ENCODE peak calls at places on chromosomes 5 and 9, in four cellular contexts. F, U, K and R are unnamed samples.

GRCh38 chr5:143635146-143635752 is 176.7 kb upstream of the HMHB1 start:
- DNase-seq in F (peak; percentile 63), U (no peak), K (no peak), R (peak; percentile 34)

GRCh38 chr9:129175825-129176633 is 2.0 kb downstream of the IER5L start:
- DNase-seq in F (peak; percentile 85), U (peak; percentile 90), K (peak; percentile 91), R (peak; percentile 91)

GRCh38 chr9:75065513-75065912 is 22.4 kb downstream of the NMRK1 start:
- DNase-seq in F (no peak), U (no peak), K (no peak), R (no peak)

GRCh38 chr9:120289091-120289490 is 290.9 kb downstream of the CDK5RAP2 start:
- DNase-seq in F (no peak), U (no peak), K (no peak), R (no peak)

GRCh38 chr5:14003513-14003912 is 59.0 kb upstream of the DNAH5 start:
- DNase-seq in F (no peak), U (no peak), K (no peak), R (no peak)

GRCh38 chr9:128274245-128274644 is 1.6 kb downstream of the GOLGA2 start:
- DNase-seq in F (no peak), U (no peak), K (no peak), R (no peak)

GRCh38 chr5:52603742-52604141 is 184.0 kb upstream of the ITGA1 start:
- DNase-seq in F (no peak), U (no peak), K (no peak), R (no peak)

GRCh38 chr5:74009502-74009901 is 383.5 kb downstream of the ARHGEF28 start:
- DNase-seq in F (no peak), U (no peak), K (no peak), R (no peak)

GRCh38 chr5:143930561-143930960 is 118.6 kb downstream of the HMHB1 start:
- DNase-seq in F (no peak), U (no peak), K (no peak), R (no peak)

GRCh38 chr9:137605146-137606004 is at the start of gene ARRDC1:
- DNase-seq in F (peak; percentile 91), U (peak; percentile 98), K (peak; percentile 99), R (peak; percentile 91)
- TF ChIP-seq CTCF in F (no peak), U (no peak), K (no peak), R (no peak)

GRCh38 chr9:95575796-95576195 is 59.0 kb upstream of the PTCH1 start:
- DNase-seq in F (no peak), U (no peak), K (no peak), R (no peak)

GRCh38 chr9:95572370-95573151 is 55.8 kb upstream of the PTCH1 start:
- DNase-seq in F (no peak), U (no peak), K (no peak), R (peak; percentile 94)

GRCh38 chr9:95573463-95573862 is 56.7 kb upstream of the PTCH1 start:
- DNase-seq in F (no peak), U (no peak), K (no peak), R (no peak)

GRCh38 chr9:95574866-95575553 is 58.2 kb upstream of the PTCH1 start:
- DNase-seq in F (no peak), U (no peak), K (no peak), R (no peak)

DNA sequence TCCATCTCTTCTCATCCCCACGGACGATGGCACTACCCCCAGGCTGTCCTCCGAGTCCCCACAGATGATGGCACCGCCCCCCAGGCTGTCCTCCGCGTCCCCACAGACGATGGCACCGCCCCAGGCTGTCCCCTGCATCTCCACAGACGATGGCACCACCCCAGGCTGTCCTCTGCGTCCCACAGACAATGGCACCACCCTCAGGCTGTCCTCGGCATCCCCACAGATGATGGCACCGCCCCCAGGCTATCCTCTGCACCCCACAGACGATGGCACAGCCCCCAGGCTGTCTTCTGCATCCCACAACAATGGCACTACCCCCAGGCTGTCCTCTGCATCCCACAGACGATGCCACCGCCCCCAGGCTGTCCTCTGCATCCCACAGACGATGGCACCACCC is 57.4 kb upstream of the PTCH1 start:
- DNase-seq in F (no peak), U (no peak), K (no peak), R (no peak)
- TF ChIP-seq CTCF in F (no peak), U (no peak), K (no peak), R (no peak)

DNA sequence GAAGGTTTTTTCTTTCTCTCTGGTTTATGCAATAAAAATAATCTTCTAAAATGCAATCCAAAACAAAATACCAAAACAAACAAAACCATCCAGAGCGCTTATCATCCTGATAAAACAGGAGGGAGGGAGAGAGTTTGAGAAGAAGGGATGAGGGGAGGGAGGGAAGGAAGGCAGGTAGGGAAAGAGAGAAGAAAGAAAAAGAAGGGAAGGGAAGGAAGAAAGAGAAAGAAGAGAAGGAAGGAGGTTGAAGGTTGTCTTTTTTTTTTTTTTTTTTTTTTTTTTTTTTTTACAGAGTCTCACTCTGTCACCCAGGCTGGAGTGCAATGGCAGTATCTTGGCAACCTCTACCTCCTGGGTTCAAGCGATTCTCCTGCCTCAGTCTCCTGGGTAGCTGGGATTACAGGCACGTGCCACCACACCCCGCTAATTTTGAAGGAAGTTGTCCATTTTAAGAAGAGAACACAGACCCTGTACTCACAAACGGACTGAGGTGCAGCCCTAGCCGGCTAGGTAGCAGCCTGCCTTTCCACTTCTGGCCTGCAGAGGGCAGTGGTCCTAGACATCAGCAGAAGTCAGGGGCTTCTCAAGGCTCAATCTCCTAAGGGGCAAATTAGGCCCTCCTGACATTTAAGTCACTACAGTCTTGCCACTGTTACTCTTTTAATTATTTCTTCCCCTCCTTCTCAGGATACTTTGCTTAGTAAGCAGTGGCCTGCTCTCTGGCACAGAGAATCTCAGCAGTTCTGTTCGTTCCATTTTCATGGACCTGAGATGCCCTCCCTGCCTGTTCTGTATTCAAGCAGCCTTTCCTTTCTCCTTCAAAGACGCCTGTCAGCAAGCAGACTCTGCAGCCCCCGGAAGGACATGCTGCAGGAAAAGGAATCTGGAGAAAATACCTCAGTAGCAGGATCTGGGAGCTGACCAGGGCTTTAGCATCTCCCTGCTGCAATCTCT is 76.4 kb downstream of the EPB41L4B start:
- DNase-seq in F (peak; percentile 74), U (peak; percentile 76), K (peak; percentile 87), R (peak; percentile 57)
- TF ChIP-seq CTCF in F (peak; percentile 74), U (peak; percentile 95), K (peak; percentile 83), R (peak; percentile 98)

GRCh38 chr5:66658516-66658915 is 62.3 kb downstream of the MAST4 start:
- DNase-seq in F (no peak), U (no peak), K (no peak), R (no peak)
- TF ChIP-seq CTCF in F (no peak), U (no peak), K (no peak), R (no peak)

GRCh38 chr9:81848472-81848871 is 79.8 kb upstream of the SPATA31D4 start:
- DNase-seq in F (peak; percentile 44), U (no peak), K (no peak), R (peak; percentile 43)
- TF ChIP-seq CTCF in F (peak; percentile 59), U (peak; percentile 37), K (no peak), R (peak; percentile 67)

DNA sequence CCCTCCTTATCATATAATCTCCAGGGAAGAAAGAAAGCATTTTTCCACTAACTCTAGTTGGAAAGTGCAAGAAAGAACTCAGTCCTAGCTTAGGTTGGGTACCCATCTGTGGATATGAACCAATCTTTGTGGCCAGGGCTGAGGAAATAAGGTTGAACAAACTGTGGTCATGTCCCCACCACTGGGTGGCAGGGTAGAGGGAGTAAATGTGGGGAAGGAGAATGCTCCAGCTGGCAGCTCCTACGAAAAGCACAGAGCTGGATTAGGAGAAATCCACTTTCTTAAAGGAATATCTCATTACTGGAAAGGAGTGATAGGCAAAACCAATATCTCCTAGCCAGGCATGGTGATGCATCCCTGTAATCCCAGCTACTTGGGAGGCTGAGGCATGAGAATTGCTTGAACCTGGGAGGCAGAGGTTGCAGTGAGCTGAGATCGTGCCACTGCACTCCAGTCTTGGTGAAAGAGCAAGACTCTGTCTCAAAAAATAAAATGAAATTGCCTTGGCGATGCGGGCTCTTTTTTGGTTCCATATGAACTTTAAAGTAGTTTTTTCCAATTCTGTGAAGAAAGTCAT is 175.1 kb downstream of the CCDC192 start:
- DNase-seq in F (peak; percentile 80), U (no peak), K (no peak), R (peak; percentile 47)
- TF ChIP-seq CTCF in F (peak; percentile 81), U (peak; percentile 50), K (no peak), R (peak; percentile 70)